ENCODE peak calls at places on chromosomes 13 and 19, in nine cellular contexts. Y, S, C, Z, R, Q, H, K and J are unnamed samples.

GRCh38 chr19:54136086-54136863 is 1.3 kb upstream of the CNOT3 start:
- DNase-seq in Y (peak; percentile 16), S (peak; percentile 56), C (peak; percentile 63), Z (no peak), R (no peak), Q (no peak), H (no peak), K (no peak), J (peak; percentile 48)

GRCh38 chr13:108549989-108550388 is 79.4 kb upstream of the MYO16 start:
- DNase-seq in Y (no peak), S (no peak), C (no peak), Z (no peak), R (no peak), Q (no peak), H (no peak), K (no peak), J (no peak)

GRCh38 chr19:42122691-42123607 is 9.3 kb downstream of the POU2F2 start:
- DNase-seq in Y (no peak), S (no peak), C (no peak), Z (no peak), R (no peak), Q (no peak), H (no peak), K (no peak), J (no peak)

GRCh38 chr13:33132644-33133440 is 116.6 kb downstream of the KL start:
- DNase-seq in Y (peak; percentile 75), S (no peak), C (no peak), Z (no peak), R (peak; percentile 54), Q (no peak), H (no peak), K (no peak), J (no peak)

GRCh38 chr13:99150575-99151370 is 49.9 kb upstream of the UBAC2 start:
- DNase-seq in Y (peak; percentile 27), S (no peak), C (no peak), Z (no peak), R (no peak), Q (no peak), H (no peak), K (no peak), J (peak; percentile 36)

GRCh38 chr13:30009411-30009810 is 159.0 kb upstream of the UBL3 start:
- DNase-seq in Y (no peak), S (no peak), C (no peak), Z (no peak), R (no peak), Q (no peak), H (no peak), K (no peak), J (no peak)

GRCh38 chr19:17830567-17831418 is 9.5 kb upstream of the INSL3 start:
- DNase-seq in Y (peak; percentile 67), S (peak; percentile 99), C (peak; percentile 96), Z (no peak), R (no peak), Q (peak; percentile 68), H (peak; percentile 55), K (peak; percentile 51), J (no peak)

GRCh38 chr19:40416918-40417713 is 3.9 kb upstream of the PRX start:
- DNase-seq in Y (peak; percentile 35), S (peak; percentile 53), C (no peak), Z (peak; percentile 71), R (no peak), Q (no peak), H (no peak), K (no peak), J (no peak)

GRCh38 chr13:99590519-99591011 is 89.3 kb downstream of the TM9SF2 start:
- DNase-seq in Y (peak; percentile 50), S (no peak), C (no peak), Z (no peak), R (peak; percentile 68), Q (no peak), H (no peak), K (no peak), J (no peak)

GRCh38 chr13:67353891-67354459 is 123.8 kb upstream of the PCDH9 start:
- DNase-seq in Y (peak; percentile 27), S (no peak), C (no peak), Z (no peak), R (no peak), Q (no peak), H (no peak), K (no peak), J (no peak)

GRCh38 chr19:40923934-40924391 is 41.9 kb upstream of the CYP2A7 start:
- DNase-seq in Y (no peak), S (peak; percentile 26), C (no peak), Z (no peak), R (no peak), Q (no peak), H (no peak), K (peak; percentile 79), J (no peak)

GRCh38 chr13:70016116-70016515 is 91.5 kb upstream of the ATXN8OS start:
- DNase-seq in Y (no peak), S (peak; percentile 49), C (no peak), Z (no peak), R (no peak), Q (no peak), H (no peak), K (no peak), J (no peak)

GRCh38 chr19:40398417-40399056 is 8.6 kb upstream of the HIPK4 start:
- DNase-seq in Y (no peak), S (peak; percentile 96), C (peak; percentile 84), Z (peak; percentile 82), R (no peak), Q (no peak), H (peak; percentile 45), K (peak; percentile 81), J (peak; percentile 52)

GRCh38 chr19:15396436-15396835 is 16.8 kb upstream of the AKAP8 start:
- DNase-seq in Y (no peak), S (no peak), C (no peak), Z (no peak), R (no peak), Q (no peak), H (no peak), K (no peak), J (no peak)

GRCh38 chr13:48505597-48506091 is 27.2 kb downstream of the RCBTB2 start:
- DNase-seq in Y (peak; percentile 71), S (no peak), C (no peak), Z (no peak), R (peak; percentile 80), Q (no peak), H (no peak), K (no peak), J (no peak)

GRCh38 chr13:73810647-73811046 is 323.6 kb downstream of the KLF12 start:
- DNase-seq in Y (peak; percentile 72), S (no peak), C (no peak), Z (no peak), R (no peak), Q (no peak), H (no peak), K (no peak), J (no peak)

GRCh38 chr13:91220872-91221271 is 126.6 kb upstream of the MIR17HG start:
- DNase-seq in Y (no peak), S (no peak), C (no peak), Z (no peak), R (no peak), Q (no peak), H (no peak), K (no peak), J (no peak)

GRCh38 chr13:113034451-113035208 is 65.6 kb downstream of the MCF2L start:
- DNase-seq in Y (peak; percentile 56), S (peak; percentile 81), C (peak; percentile 61), Z (no peak), R (no peak), Q (no peak), H (no peak), K (peak; percentile 46), J (peak; percentile 44)

GRCh38 chr13:20195846-20196245 is 3.1 kb upstream of the GJB2 start:
- DNase-seq in Y (no peak), S (no peak), C (no peak), Z (no peak), R (no peak), Q (no peak), H (no peak), K (no peak), J (no peak)
- H3K27me3 ChIP-seq in Y (peaks cover 72% of the 10 kb centered on the region), S (peaks cover 64% of the 10 kb centered on the region), C (peaks cover 72% of the 10 kb centered on the region), Z (peaks cover 54% of the 10 kb centered on the region), R (peaks cover 25% of the 10 kb centered on the region), Q (no peaks in the 10 kb centered on the region), H (no peaks in the 10 kb centered on the region), K (no peaks in the 10 kb centered on the region), J (peaks cover 41% of the 10 kb centered on the region)

GRCh38 chr19:37563518-37563917 is 31.1 kb downstream of the ZNF571 start:
- DNase-seq in Y (no peak), S (no peak), C (no peak), Z (no peak), R (no peak), Q (no peak), H (no peak), K (no peak), J (no peak)

GRCh38 chr19:37564624-37565369 is 29.8 kb downstream of the ZNF571 start:
- DNase-seq in Y (no peak), S (no peak), C (no peak), Z (no peak), R (no peak), Q (no peak), H (no peak), K (no peak), J (no peak)

GRCh38 chr19:37565370-37565669 is 29.3 kb downstream of the ZNF571 start:
- DNase-seq in Y (no peak), S (no peak), C (no peak), Z (no peak), R (no peak), Q (no peak), H (no peak), K (no peak), J (no peak)
- H3K4me3 ChIP-seq in Y (no peak overlapping the region), S (peak overlapping the region; percentile 61), C (no peak overlapping the region), Z (no peak overlapping the region), R (no peak overlapping the region), Q (no peak overlapping the region), H (no peak overlapping the region), K (no peak overlapping the region), J (no peak overlapping the region)

GRCh38 chr19:58556633-58557252 is 1.7 kb downstream of the UBE2M start:
- DNase-seq in Y (no peak), S (no peak), C (no peak), Z (no peak), R (no peak), Q (no peak), H (peak; percentile 15), K (no peak), J (no peak)
- H3K4me1 ChIP-seq in Y (peaks cover 22% of the 10 kb centered on the region), S (no peaks in the 10 kb centered on the region), C (peaks cover 23% of the 10 kb centered on the region), Z (peaks cover 11% of the 10 kb centered on the region), R (peaks cover 22% of the 10 kb centered on the region), Q (peaks cover 42% of the 10 kb centered on the region), H (peaks cover 12% of the 10 kb centered on the region), K (peaks cover 18% of the 10 kb centered on the region), J (peaks cover 15% of the 10 kb centered on the region)

DNA sequence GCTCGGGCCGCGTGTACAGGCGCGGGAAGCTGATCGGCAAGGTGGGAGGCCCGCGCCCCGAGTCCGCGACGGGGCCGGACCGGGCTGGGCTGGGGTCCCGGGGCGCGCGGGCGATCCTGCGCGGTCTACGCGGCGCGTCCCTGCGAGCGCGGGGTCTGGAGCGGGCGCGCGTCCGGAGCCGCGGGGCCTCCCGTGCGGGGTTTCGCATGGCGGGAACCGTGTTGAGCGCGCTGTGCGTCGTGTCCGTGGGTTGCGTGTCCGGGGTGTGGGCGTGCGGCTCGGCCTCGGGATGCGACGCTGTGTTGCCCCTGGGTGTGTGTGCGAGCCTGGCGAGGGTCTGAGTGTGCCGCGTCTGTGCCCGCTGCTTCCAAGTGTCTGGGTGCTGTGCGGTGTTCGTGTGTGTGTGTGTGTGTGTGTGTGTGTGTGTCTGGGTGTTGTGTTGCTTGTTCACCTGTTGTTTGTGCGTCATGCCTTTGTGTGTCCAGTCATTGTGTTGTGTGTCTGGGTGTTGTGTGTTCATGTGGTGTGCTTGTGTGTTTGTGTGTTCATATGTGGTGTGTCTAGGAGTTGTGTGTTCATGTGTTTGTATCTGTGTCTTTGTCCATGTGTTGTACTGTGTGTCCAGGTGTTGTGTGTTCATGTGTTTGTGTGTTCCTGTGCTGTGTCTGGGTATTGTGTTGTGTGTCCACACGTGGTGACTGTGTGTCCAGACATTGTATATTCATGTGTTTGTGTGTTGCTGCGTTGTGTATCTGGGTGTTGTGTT is 512 bp downstream of the PLK5 start:
- DNase-seq in Y (no peak), S (no peak), C (no peak), Z (no peak), R (no peak), Q (no peak), H (no peak), K (no peak), J (no peak)
- H3K27me3 ChIP-seq in Y (peaks cover 34% of the 10 kb centered on the region), S (peaks cover 49% of the 10 kb centered on the region), C (peaks cover 82% of the 10 kb centered on the region), Z (peaks cover 48% of the 10 kb centered on the region), R (peaks cover 17% of the 10 kb centered on the region), Q (no peaks in the 10 kb centered on the region), H (no peaks in the 10 kb centered on the region), K (peaks cover 24% of the 10 kb centered on the region), J (peaks cover 14% of the 10 kb centered on the region)